ENCODE peak calls at places on chromosomes 4 and X, in six cellular contexts. One of them, this sample, is unnamed.

GRCh38 chr4:2472187-2472586 is 3.3 kb downstream of the RNF4 start:
- DNase-seq in foreskin keratinocyte: peak
- DNase-seq in CD4-positive, alpha-beta T cell: no peak
- DNase-seq in stomach: no peak
- DNase-seq in astrocyte: peak
- DNase-seq in Peyer's patch: no peak
- DNase-seq in this sample: no peak

GRCh38 chrX:123477673-123478072 is 255.2 kb downstream of the THOC2 start:
- DNase-seq in Peyer's patch: no peak
- DNase-seq in stomach: no peak
- DNase-seq in CD4-positive, alpha-beta T cell: no peak
- DNase-seq in astrocyte: no peak
- DNase-seq in foreskin keratinocyte: no peak
- DNase-seq in this sample: no peak

GRCh38 chrX:41827886-41828285 is 95.5 kb downstream of the CASK start:
- DNase-seq in astrocyte: peak
- DNase-seq in stomach: no peak
- DNase-seq in Peyer's patch: no peak
- DNase-seq in foreskin keratinocyte: no peak
- DNase-seq in CD4-positive, alpha-beta T cell: no peak
- DNase-seq in this sample: peak

GRCh38 chrX:106952988-106953387 is 32.8 kb downstream of the CLDN2 start:
- DNase-seq in Peyer's patch: no peak
- DNase-seq in foreskin keratinocyte: no peak
- DNase-seq in stomach: no peak
- DNase-seq in CD4-positive, alpha-beta T cell: no peak
- DNase-seq in astrocyte: no peak
- DNase-seq in this sample: peak

GRCh38 chrX:119624951-119625668 is 18.9 kb upstream of the NKRF start:
- DNase-seq in CD4-positive, alpha-beta T cell: no peak
- DNase-seq in foreskin keratinocyte: no peak
- DNase-seq in stomach: no peak
- DNase-seq in astrocyte: no peak
- DNase-seq in Peyer's patch: no peak
- DNase-seq in this sample: no peak

GRCh38 chr4:8305851-8306361 is 36.4 kb downstream of the HTRA3 start:
- DNase-seq in foreskin keratinocyte: no peak
- DNase-seq in Peyer's patch: peak
- DNase-seq in astrocyte: no peak
- DNase-seq in stomach: no peak
- DNase-seq in CD4-positive, alpha-beta T cell: no peak
- DNase-seq in this sample: no peak

GRCh38 chrX:21926527-21927278 is 13.8 kb upstream of the SMS start:
- DNase-seq in astrocyte: peak
- DNase-seq in CD4-positive, alpha-beta T cell: no peak
- DNase-seq in stomach: no peak
- DNase-seq in Peyer's patch: no peak
- DNase-seq in foreskin keratinocyte: peak
- DNase-seq in this sample: peak

GRCh38 chr4:6023766-6024165 is 5.5 kb upstream of the C4orf50 start:
- DNase-seq in astrocyte: no peak
- DNase-seq in CD4-positive, alpha-beta T cell: no peak
- DNase-seq in foreskin keratinocyte: no peak
- DNase-seq in stomach: no peak
- DNase-seq in Peyer's patch: no peak
- DNase-seq in this sample: no peak

GRCh38 chr4:26238782-26239647 is 81.8 kb upstream of the RBPJ start:
- DNase-seq in astrocyte: peak
- DNase-seq in foreskin keratinocyte: peak
- DNase-seq in stomach: no peak
- DNase-seq in Peyer's patch: no peak
- DNase-seq in CD4-positive, alpha-beta T cell: no peak
- DNase-seq in this sample: peak

GRCh38 chrX:56978172-56978571 is 17.2 kb downstream of the SPIN3 start:
- DNase-seq in stomach: no peak
- DNase-seq in foreskin keratinocyte: peak
- DNase-seq in Peyer's patch: no peak
- DNase-seq in astrocyte: peak
- DNase-seq in CD4-positive, alpha-beta T cell: peak
- DNase-seq in this sample: peak

GRCh38 chr4:108840426-108840975 is 77.6 kb upstream of the ETNPPL start:
- DNase-seq in CD4-positive, alpha-beta T cell: no peak
- DNase-seq in foreskin keratinocyte: peak
- DNase-seq in Peyer's patch: no peak
- DNase-seq in astrocyte: no peak
- DNase-seq in stomach: no peak
- DNase-seq in this sample: no peak

GRCh38 chr4:77818667-77819408 is at the start of gene CNOT6L:
- DNase-seq in astrocyte: peak
- DNase-seq in foreskin keratinocyte: peak
- DNase-seq in CD4-positive, alpha-beta T cell: peak
- DNase-seq in Peyer's patch: peak
- DNase-seq in stomach: peak
- DNase-seq in this sample: peak

GRCh38 chrX:28273751-28274150 is 292.5 kb upstream of the DCAF8L1 start:
- DNase-seq in foreskin keratinocyte: no peak
- DNase-seq in stomach: no peak
- DNase-seq in CD4-positive, alpha-beta T cell: no peak
- DNase-seq in Peyer's patch: no peak
- DNase-seq in astrocyte: no peak
- DNase-seq in this sample: no peak

GRCh38 chrX:723781-724180 is 93.2 kb downstream of the SHOX start:
- DNase-seq in astrocyte: no peak
- DNase-seq in CD4-positive, alpha-beta T cell: no peak
- DNase-seq in foreskin keratinocyte: no peak
- DNase-seq in stomach: no peak
- DNase-seq in Peyer's patch: no peak
- DNase-seq in this sample: peak

GRCh38 chr4:94506822-94507221 is 55.1 kb downstream of the PDLIM5 start:
- DNase-seq in astrocyte: no peak
- DNase-seq in CD4-positive, alpha-beta T cell: no peak
- DNase-seq in Peyer's patch: peak
- DNase-seq in foreskin keratinocyte: no peak
- DNase-seq in stomach: no peak
- DNase-seq in this sample: no peak

GRCh38 chrX:70477734-70478075 is 33.1 kb downstream of the DLG3 start:
- DNase-seq in astrocyte: no peak
- DNase-seq in Peyer's patch: no peak
- DNase-seq in CD4-positive, alpha-beta T cell: no peak
- DNase-seq in stomach: no peak
- DNase-seq in foreskin keratinocyte: no peak
- DNase-seq in this sample: no peak

GRCh38 chr4:1578968-1579833 is 104.9 kb downstream of the FAM53A start:
- DNase-seq in foreskin keratinocyte: peak
- DNase-seq in Peyer's patch: peak
- DNase-seq in stomach: peak
- DNase-seq in CD4-positive, alpha-beta T cell: peak
- DNase-seq in astrocyte: peak
- DNase-seq in this sample: peak

GRCh38 chr4:86910369-86910768 is 18.1 kb upstream of the C4orf36 start:
- DNase-seq in CD4-positive, alpha-beta T cell: no peak
- DNase-seq in foreskin keratinocyte: no peak
- DNase-seq in Peyer's patch: no peak
- DNase-seq in astrocyte: no peak
- DNase-seq in stomach: no peak
- DNase-seq in this sample: no peak

GRCh38 chr4:143375326-143376073 is 38.8 kb downstream of the GAB1 start:
- DNase-seq in stomach: no peak
- DNase-seq in astrocyte: no peak
- DNase-seq in foreskin keratinocyte: no peak
- DNase-seq in CD4-positive, alpha-beta T cell: no peak
- DNase-seq in Peyer's patch: no peak
- DNase-seq in this sample: no peak

GRCh38 chr4:74230902-74231499 is 73.1 kb downstream of the MTHFD2L start:
- DNase-seq in CD4-positive, alpha-beta T cell: no peak
- DNase-seq in stomach: peak
- DNase-seq in Peyer's patch: no peak
- DNase-seq in foreskin keratinocyte: peak
- DNase-seq in astrocyte: peak
- DNase-seq in this sample: peak

GRCh38 chr4:5611656-5612187 is 96.6 kb downstream of the EVC2 start:
- DNase-seq in foreskin keratinocyte: no peak
- DNase-seq in CD4-positive, alpha-beta T cell: no peak
- DNase-seq in astrocyte: no peak
- DNase-seq in stomach: no peak
- DNase-seq in Peyer's patch: no peak
- DNase-seq in this sample: no peak

GRCh38 chr4:98482847-98483806 is 175.3 kb downstream of the TSPAN5 start:
- DNase-seq in astrocyte: peak
- DNase-seq in stomach: no peak
- DNase-seq in Peyer's patch: no peak
- DNase-seq in foreskin keratinocyte: peak
- DNase-seq in CD4-positive, alpha-beta T cell: no peak
- DNase-seq in this sample: no peak

GRCh38 chr4:89296871-89297270 is 10.7 kb downstream of the GPRIN3 start:
- DNase-seq in stomach: no peak
- DNase-seq in CD4-positive, alpha-beta T cell: no peak
- DNase-seq in astrocyte: no peak
- DNase-seq in Peyer's patch: no peak
- DNase-seq in foreskin keratinocyte: no peak
- DNase-seq in this sample: no peak

GRCh38 chr4:170102426-170102825 is 12.7 kb upstream of the AADAT start:
- DNase-seq in stomach: no peak
- DNase-seq in astrocyte: no peak
- DNase-seq in foreskin keratinocyte: no peak
- DNase-seq in CD4-positive, alpha-beta T cell: no peak
- DNase-seq in Peyer's patch: no peak
- DNase-seq in this sample: no peak

GRCh38 chr4:109978704-109979103 is 66.0 kb downstream of the EGF start:
- DNase-seq in Peyer's patch: no peak
- DNase-seq in stomach: no peak
- DNase-seq in astrocyte: peak
- DNase-seq in CD4-positive, alpha-beta T cell: no peak
- DNase-seq in foreskin keratinocyte: no peak
- DNase-seq in this sample: no peak

GRCh38 chr4:123299212-123299651 is 97.4 kb upstream of the SPRY1 start:
- DNase-seq in foreskin keratinocyte: peak
- DNase-seq in CD4-positive, alpha-beta T cell: no peak
- DNase-seq in stomach: no peak
- DNase-seq in Peyer's patch: no peak
- DNase-seq in astrocyte: peak
- DNase-seq in this sample: peak

GRCh38 chr4:149987330-149987751 is 90.9 kb upstream of the DCLK2 start:
- DNase-seq in astrocyte: no peak
- DNase-seq in stomach: no peak
- DNase-seq in Peyer's patch: no peak
- DNase-seq in foreskin keratinocyte: no peak
- DNase-seq in CD4-positive, alpha-beta T cell: no peak
- DNase-seq in this sample: peak

GRCh38 chr4:173398251-173398650 is 665 bp downstream of the SCRG1 start:
- DNase-seq in stomach: no peak
- DNase-seq in foreskin keratinocyte: no peak
- DNase-seq in CD4-positive, alpha-beta T cell: no peak
- DNase-seq in Peyer's patch: no peak
- DNase-seq in astrocyte: no peak
- DNase-seq in this sample: peak

GRCh38 chr4:149707862-149708261 is 107.8 kb downstream of the IQCM start:
- DNase-seq in Peyer's patch: no peak
- DNase-seq in foreskin keratinocyte: no peak
- DNase-seq in astrocyte: no peak
- DNase-seq in stomach: no peak
- DNase-seq in CD4-positive, alpha-beta T cell: no peak
- DNase-seq in this sample: no peak

GRCh38 chr4:113481820-113482219 is 279.7 kb downstream of the CAMK2D start:
- DNase-seq in foreskin keratinocyte: no peak
- DNase-seq in astrocyte: no peak
- DNase-seq in CD4-positive, alpha-beta T cell: no peak
- DNase-seq in Peyer's patch: no peak
- DNase-seq in stomach: no peak
- DNase-seq in this sample: no peak

GRCh38 chr4:1195894-1196401 is 23.6 kb upstream of the SPON2 start:
- DNase-seq in foreskin keratinocyte: no peak
- DNase-seq in Peyer's patch: peak
- DNase-seq in astrocyte: no peak
- DNase-seq in stomach: no peak
- DNase-seq in CD4-positive, alpha-beta T cell: no peak
- DNase-seq in this sample: no peak

GRCh38 chr4:47373174-47373573 is 90.3 kb downstream of the COMMD8 start:
- DNase-seq in stomach: no peak
- DNase-seq in astrocyte: no peak
- DNase-seq in CD4-positive, alpha-beta T cell: no peak
- DNase-seq in Peyer's patch: no peak
- DNase-seq in foreskin keratinocyte: no peak
- DNase-seq in this sample: no peak

GRCh38 chrX:46770817-46771163 is 11.9 kb upstream of the SLC9A7 start:
- DNase-seq in stomach: no peak
- DNase-seq in CD4-positive, alpha-beta T cell: no peak
- DNase-seq in foreskin keratinocyte: peak
- DNase-seq in Peyer's patch: no peak
- DNase-seq in astrocyte: peak
- DNase-seq in this sample: peak

GRCh38 chr4:100359433-100359832 is 158.4 kb downstream of the EMCN start:
- DNase-seq in Peyer's patch: no peak
- DNase-seq in astrocyte: no peak
- DNase-seq in foreskin keratinocyte: no peak
- DNase-seq in stomach: no peak
- DNase-seq in CD4-positive, alpha-beta T cell: no peak
- DNase-seq in this sample: peak

GRCh38 chr4:972651-973424 is 531 bp downstream of the DGKQ start:
- DNase-seq in foreskin keratinocyte: peak
- DNase-seq in CD4-positive, alpha-beta T cell: peak
- DNase-seq in stomach: peak
- DNase-seq in Peyer's patch: peak
- DNase-seq in astrocyte: no peak
- DNase-seq in this sample: peak

GRCh38 chr4:101414496-101414895 is 67.2 kb upstream of the PPP3CA start:
- DNase-seq in foreskin keratinocyte: no peak
- DNase-seq in astrocyte: no peak
- DNase-seq in Peyer's patch: no peak
- DNase-seq in CD4-positive, alpha-beta T cell: no peak
- DNase-seq in stomach: no peak
- DNase-seq in this sample: peak
- TF ChIP-seq CTCF in foreskin keratinocyte: no peak
- TF ChIP-seq CTCF in astrocyte: no peak
- TF ChIP-seq CTCF in Peyer's patch: no peak
- TF ChIP-seq CTCF in CD4-positive, alpha-beta T cell: no peak
- TF ChIP-seq CTCF in stomach: no peak
- TF ChIP-seq CTCF in this sample: no peak

GRCh38 chr4:153763404-153763803 is 3.6 kb upstream of the RNF175 start:
- DNase-seq in Peyer's patch: no peak
- DNase-seq in CD4-positive, alpha-beta T cell: no peak
- DNase-seq in foreskin keratinocyte: no peak
- DNase-seq in stomach: no peak
- DNase-seq in astrocyte: no peak
- DNase-seq in this sample: no peak
- TF ChIP-seq CTCF in Peyer's patch: no peak
- TF ChIP-seq CTCF in CD4-positive, alpha-beta T cell: no peak
- TF ChIP-seq CTCF in foreskin keratinocyte: peak
- TF ChIP-seq CTCF in stomach: no peak
- TF ChIP-seq CTCF in astrocyte: peak
- TF ChIP-seq CTCF in this sample: peak

GRCh38 chr4:121790976-121791375 is 10.1 kb upstream of the EXOSC9 start:
- DNase-seq in stomach: no peak
- DNase-seq in CD4-positive, alpha-beta T cell: no peak
- DNase-seq in foreskin keratinocyte: no peak
- DNase-seq in Peyer's patch: no peak
- DNase-seq in astrocyte: no peak
- DNase-seq in this sample: no peak
- TF ChIP-seq CTCF in stomach: no peak
- TF ChIP-seq CTCF in CD4-positive, alpha-beta T cell: no peak
- TF ChIP-seq CTCF in foreskin keratinocyte: no peak
- TF ChIP-seq CTCF in Peyer's patch: no peak
- TF ChIP-seq CTCF in astrocyte: no peak
- TF ChIP-seq CTCF in this sample: no peak

GRCh38 chrX:40411350-40412111 is 169.2 kb upstream of the ATP6AP2 start:
- DNase-seq in Peyer's patch: no peak
- DNase-seq in CD4-positive, alpha-beta T cell: no peak
- DNase-seq in astrocyte: no peak
- DNase-seq in stomach: no peak
- DNase-seq in foreskin keratinocyte: no peak
- DNase-seq in this sample: no peak
- TF ChIP-seq CTCF in Peyer's patch: no peak
- TF ChIP-seq CTCF in CD4-positive, alpha-beta T cell: no peak
- TF ChIP-seq CTCF in astrocyte: no peak
- TF ChIP-seq CTCF in stomach: no peak
- TF ChIP-seq CTCF in foreskin keratinocyte: peak
- TF ChIP-seq CTCF in this sample: no peak